ENCODE peak calls at places on chromosomes 12 and 14, in five cellular contexts. L is islet precursor cell, E is cardiac muscle cell, O is HEK293T, D is cardiac fibroblast. U is an unnamed sample.

GRCh38 chr12:130633771-130634170 is 82.3 kb downstream of the RIMBP2 start:
- DNase-seq in L (peak; percentile 88), E (no peak), O (no peak), D (no peak), U (peak; percentile 70)

GRCh38 chr12:56724660-56724988 is 475 bp downstream of the NACA start:
- DNase-seq in L (no peak), E (no peak), O (no peak), D (no peak), U (no peak)

GRCh38 chr14:68665116-68665515 is 127.8 kb downstream of the ZFP36L1 start:
- DNase-seq in L (peak; percentile 27), E (peak; percentile 46), O (no peak), D (peak; percentile 59), U (no peak)

GRCh38 chr12:13087766-13088165 is 15.7 kb downstream of the GSG1 start:
- DNase-seq in L (no peak), E (no peak), O (no peak), D (no peak), U (peak; percentile 57)

GRCh38 chr12:122669397-122670070 is 33.6 kb downstream of the HCAR2 start:
- DNase-seq in L (no peak), E (peak; percentile 70), O (no peak), D (peak; percentile 80), U (no peak)

GRCh38 chr12:47166365-47166764 is 86.6 kb upstream of the AMIGO2 start:
- DNase-seq in L (no peak), E (no peak), O (no peak), D (no peak), U (no peak)

GRCh38 chr14:23469127-23469905 is at the start of gene NGDN:
- DNase-seq in L (peak; percentile 99), E (peak; percentile 100), O (peak; percentile 94), D (peak; percentile 100), U (peak; percentile 100)

GRCh38 chr12:132881853-132882252 is 5.6 kb downstream of the CHFR start:
- DNase-seq in L (no peak), E (no peak), O (no peak), D (peak; percentile 28), U (no peak)

GRCh38 chr14:61334197-61334701 is 12.9 kb downstream of the PRKCH start:
- DNase-seq in L (peak; percentile 61), E (no peak), O (no peak), D (no peak), U (no peak)

GRCh38 chr14:31261859-31262739 is 54.5 kb upstream of the HECTD1 start:
- DNase-seq in L (no peak), E (peak; percentile 63), O (no peak), D (peak; percentile 85), U (no peak)

GRCh38 chr14:77314539-77314938 is 6.1 kb downstream of the POMT2 start:
- DNase-seq in L (no peak), E (no peak), O (no peak), D (no peak), U (no peak)

GRCh38 chr12:67155863-67156262 is 113.3 kb upstream of the CAND1 start:
- DNase-seq in L (peak; percentile 78), E (peak; percentile 1), O (no peak), D (peak; percentile 17), U (no peak)

GRCh38 chr14:77320238-77320935 is at the start of gene POMT2:
- DNase-seq in L (peak; percentile 99), E (peak; percentile 92), O (peak; percentile 91), D (peak; percentile 91), U (peak; percentile 97)

GRCh38 chr14:37124617-37125016 is 47.8 kb downstream of the SLC25A21 start:
- DNase-seq in L (peak; percentile 58), E (no peak), O (no peak), D (peak; percentile 35), U (peak; percentile 65)

GRCh38 chr12:95790025-95790911 is at the start of gene NTN4:
- DNase-seq in L (peak; percentile 82), E (peak; percentile 40), O (peak; percentile 48), D (peak; percentile 47), U (peak; percentile 49)

GRCh38 chr14:95531473-95531872 is 3.4 kb upstream of the GLRX5 start:
- DNase-seq in L (no peak), E (peak; percentile 62), O (no peak), D (peak; percentile 91), U (no peak)

GRCh38 chr12:123163227-123163626 is 12.3 kb upstream of the PITPNM2 start:
- DNase-seq in L (no peak), E (no peak), O (no peak), D (no peak), U (no peak)

GRCh38 chr14:78897443-78897842 is 727.3 kb downstream of the NRXN3 start:
- DNase-seq in L (no peak), E (no peak), O (no peak), D (no peak), U (no peak)

GRCh38 chr14:102015771-102016170 is 51.4 kb downstream of the DYNC1H1 start:
- DNase-seq in L (no peak), E (no peak), O (no peak), D (no peak), U (no peak)

GRCh38 chr12:115323223-115323905 is 639.4 kb upstream of the TBX3 start:
- DNase-seq in L (no peak), E (peak; percentile 18), O (no peak), D (peak; percentile 69), U (no peak)

GRCh38 chr14:93892923-93893549 is 34.1 kb upstream of the FAM181A start:
- DNase-seq in L (peak; percentile 79), E (peak; percentile 64), O (peak; percentile 80), D (peak; percentile 59), U (peak; percentile 77)